ENCODE peak calls at places on chromosome 14, in five cellular contexts. Q is A549, B is OCI-LY7, C is WERI-Rb-1, R is B cell. S is an unnamed sample.

GRCh38 chr14:20441466-20441865 is 5.5 kb upstream of the KLHL33 start:
- DNase-seq in R (no peak), B (no peak), Q (no peak), C (no peak), S (no peak)

GRCh38 chr14:91801358-91801757 is 66.0 kb downstream of the TC2N start:
- DNase-seq in R (no peak), C (no peak), B (no peak), Q (no peak), S (no peak)

GRCh38 chr14:37194698-37195097 is 3.0 kb upstream of the MIPOL1 start:
- DNase-seq in R (no peak), B (no peak), C (no peak), Q (no peak), S (no peak)

GRCh38 chr14:43901950-43902349 is 605.1 kb downstream of the FSCB start:
- DNase-seq in B (no peak), Q (no peak), R (no peak), C (no peak), S (no peak)

GRCh38 chr14:94328196-94328595 is 5.1 kb upstream of the SERPINA6 start:
- DNase-seq in R (no peak), B (no peak), Q (no peak), C (no peak), S (no peak)

GRCh38 chr14:71932229-71932951 is at the start of gene RGS6:
- DNase-seq in Q (no peak), R (no peak), C (peak; percentile 59), B (no peak), S (peak; percentile 78)

GRCh38 chr14:67285876-67286452 is 44.7 kb downstream of the PALS1 start:
- DNase-seq in R (no peak), B (peak; percentile 54), Q (peak; percentile 30), C (no peak), S (peak; percentile 33)

GRCh38 chr14:93709249-93709648 is 79.0 kb downstream of the PRIMA1 start:
- DNase-seq in Q (no peak), B (no peak), R (no peak), C (no peak), S (no peak)

GRCh38 chr14:69891422-69891821 is 12.2 kb downstream of the SMOC1 start:
- DNase-seq in B (no peak), C (no peak), R (no peak), Q (no peak), S (no peak)

GRCh38 chr14:69886843-69887242 is 7.6 kb downstream of the SMOC1 start:
- DNase-seq in R (no peak), Q (no peak), C (no peak), B (no peak), S (no peak)

GRCh38 chr14:69882915-69883314 is 3.7 kb downstream of the SMOC1 start:
- DNase-seq in Q (no peak), R (no peak), B (no peak), C (no peak), S (no peak)

GRCh38 chr14:69882086-69882864 is 3.1 kb downstream of the SMOC1 start:
- DNase-seq in Q (no peak), B (no peak), R (no peak), C (peak; percentile 51), S (no peak)

DNA sequence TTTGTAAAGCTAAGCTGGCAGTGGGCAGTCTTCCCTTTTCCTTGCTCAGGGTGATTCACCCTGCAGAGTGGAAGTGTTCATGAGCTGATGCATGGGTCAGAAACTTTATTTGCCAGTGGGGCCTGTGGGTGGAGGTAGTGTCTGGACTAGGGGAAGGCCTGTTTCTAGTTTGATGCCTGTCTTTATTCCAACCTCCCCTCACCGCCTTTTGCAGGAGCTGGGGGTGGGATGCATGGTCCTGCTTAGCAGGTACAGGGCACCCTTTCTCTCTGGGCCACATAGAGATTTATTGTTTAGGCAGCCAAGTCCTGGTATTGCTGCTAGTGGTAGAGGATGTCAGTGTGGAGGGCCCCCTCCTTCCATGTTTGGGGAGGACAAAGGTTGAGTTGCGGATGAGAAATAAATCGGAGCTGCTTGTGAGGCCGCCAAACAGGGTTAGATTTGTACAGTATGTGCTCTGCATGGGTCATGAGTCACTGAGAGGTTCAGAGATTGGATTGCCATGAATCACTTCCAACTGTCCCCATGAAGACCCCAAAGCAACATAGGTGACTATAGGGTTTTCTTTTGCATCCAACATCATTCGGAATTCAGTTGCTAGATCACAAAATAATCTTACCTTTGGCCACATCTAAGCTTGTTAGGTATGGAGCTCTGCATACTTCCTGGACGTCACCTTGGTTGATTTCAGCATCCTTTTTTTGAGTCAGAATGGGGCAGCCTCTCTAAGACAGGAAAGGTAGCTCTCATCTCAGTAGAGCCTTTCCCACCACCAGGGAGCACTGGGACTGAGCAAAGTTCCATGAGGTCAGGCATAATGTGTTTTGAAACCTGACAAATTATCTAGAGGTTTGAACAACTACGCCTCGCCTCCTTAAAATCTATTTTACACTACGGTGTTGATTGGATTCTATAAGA is 8.8 kb downstream of the SMOC1 start:
- DNase-seq in B (no peak), C (no peak), Q (no peak), R (no peak), S (no peak)
- TF ChIP-seq CTCF in B (no peak), C (no peak), Q (no peak), R (no peak), S (no peak)

GRCh38 chr14:106518054-106518943 is 991.9 kb downstream of the TMEM121 start:
- DNase-seq in B (peak; percentile 14), R (peak; percentile 83), Q (no peak), C (peak; percentile 11), S (peak; percentile 41)
- TF ChIP-seq CTCF in B (peak; percentile 42), R (peak; percentile 73), Q (no peak), C (peak; percentile 56), S (peak; percentile 63)

GRCh38 chr14:102785598-102785963 is 8.3 kb downstream of the TRAF3 start:
- DNase-seq in B (no peak), Q (no peak), R (no peak), C (no peak), S (peak; percentile 9)
- TF ChIP-seq CTCF in B (peak; percentile 16), Q (no peak), R (no peak), C (peak; percentile 22), S (no peak)

GRCh38 chr14:74921987-74922751 is 891 bp downstream of the RPS6KL1 start:
- DNase-seq in Q (no peak), B (no peak), C (no peak), R (no peak), S (peak; percentile 19)

GRCh38 chr14:74924061-74924460 is 1.0 kb upstream of the RPS6KL1 start:
- DNase-seq in B (no peak), C (no peak), Q (no peak), R (no peak), S (no peak)

GRCh38 chr14:74921053-74921620 is 1.9 kb downstream of the RPS6KL1 start:
- DNase-seq in Q (no peak), R (no peak), B (no peak), C (no peak), S (no peak)

GRCh38 chr14:74920281-74920680 is 2.8 kb downstream of the RPS6KL1 start:
- DNase-seq in B (no peak), R (no peak), Q (no peak), C (no peak), S (no peak)

DNA sequence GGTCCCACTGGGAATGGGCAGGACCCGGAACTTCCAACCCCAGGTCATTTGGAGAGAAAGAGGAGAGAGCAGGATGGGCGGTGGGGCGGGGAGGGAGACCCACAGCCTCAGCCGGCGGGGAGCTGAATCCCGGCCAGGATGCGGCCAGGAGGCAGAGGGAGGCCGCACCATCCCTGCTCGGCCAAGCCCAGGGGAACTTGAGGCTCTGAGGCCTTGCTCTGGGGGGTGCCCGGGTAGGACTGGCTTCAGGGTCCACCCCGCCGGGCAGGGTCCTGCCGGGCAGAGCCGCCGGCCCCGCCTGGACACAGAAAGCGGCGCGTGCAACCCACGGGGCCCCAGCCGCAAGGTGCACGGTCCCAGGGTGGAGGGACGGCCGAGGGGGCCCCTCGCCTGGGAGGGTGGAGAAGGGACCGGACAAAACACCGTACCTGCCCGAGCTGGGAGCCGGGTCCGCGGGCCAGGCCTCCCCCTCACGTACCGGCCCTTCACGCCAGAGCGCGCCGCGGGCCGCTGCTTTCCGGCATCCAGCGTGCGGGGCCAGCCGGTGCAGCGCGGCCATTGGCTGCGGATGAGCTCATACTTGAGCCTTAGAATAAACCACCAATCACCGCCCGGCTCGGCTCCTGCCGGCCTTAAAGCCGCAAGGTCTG is at the start of gene RPS6KL1:
- DNase-seq in B (peak; percentile 88), R (peak; percentile 63), Q (peak; percentile 80), C (peak; percentile 92), S (peak; percentile 93)
- TF ChIP-seq CTCF in B (no peak), R (no peak), Q (no peak), C (no peak), S (no peak)

DNA sequence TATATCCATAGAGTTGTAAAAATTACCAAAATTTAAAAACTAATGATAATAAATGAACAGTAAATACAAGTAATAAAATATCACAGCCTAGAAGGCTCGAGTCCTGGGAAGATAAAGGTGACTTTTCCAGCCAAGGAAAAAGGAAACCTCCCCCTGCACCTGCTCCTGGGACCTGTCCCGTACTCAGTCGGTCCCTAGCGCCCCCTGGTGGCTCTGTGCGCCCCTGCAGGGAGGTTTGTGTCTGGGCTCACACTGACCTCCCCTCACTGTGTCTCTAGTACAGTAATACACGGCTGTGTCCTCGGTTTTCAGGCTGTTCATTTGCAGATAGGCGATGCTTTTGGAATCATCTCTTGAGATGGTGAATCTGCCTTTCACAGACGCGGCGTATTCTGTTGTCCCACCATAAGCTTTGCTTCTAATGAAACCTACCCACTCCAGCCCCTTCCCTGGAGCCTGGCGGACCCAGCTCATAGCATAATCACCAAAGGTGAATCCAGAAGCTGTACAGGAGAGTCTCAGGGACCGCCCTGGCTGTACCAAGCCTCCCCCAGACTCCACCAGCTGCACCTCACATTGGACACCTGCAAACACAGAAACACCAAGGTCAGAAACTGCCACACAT is 1030.4 kb downstream of the TMEM121 start:
- DNase-seq in R (peak; percentile 83), B (peak; percentile 66), C (peak; percentile 69), Q (no peak), S (peak; percentile 37)
- TF ChIP-seq CTCF in R (peak; percentile 85), B (peak; percentile 78), C (peak; percentile 79), Q (no peak), S (peak; percentile 83)

GRCh38 chr14:47490766-47491165 is 184.6 kb downstream of the MDGA2 start:
- DNase-seq in R (no peak), C (no peak), B (no peak), Q (no peak), S (no peak)

GRCh38 chr14:47490353-47490752 is 185.1 kb downstream of the MDGA2 start:
- DNase-seq in B (no peak), C (no peak), Q (no peak), R (no peak), S (no peak)

DNA sequence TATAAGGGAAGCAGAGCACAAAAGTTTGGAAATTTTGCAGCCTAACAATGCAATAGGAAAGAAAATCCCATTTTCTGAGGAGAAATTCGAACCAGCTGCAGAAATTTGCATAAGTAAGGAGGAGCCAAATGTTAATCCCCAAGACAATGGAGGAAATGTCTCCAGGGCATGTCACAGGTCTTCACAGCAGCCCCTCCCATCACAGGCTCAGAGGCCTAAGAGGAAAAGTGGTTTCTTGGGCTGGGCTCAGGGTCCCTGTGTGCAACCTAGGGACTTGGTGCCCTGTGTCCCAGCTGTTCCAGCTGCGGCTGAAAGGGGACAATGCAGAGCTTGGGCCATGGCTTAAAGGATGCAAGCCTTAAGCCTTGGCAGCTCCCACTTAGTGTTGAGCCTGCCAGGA is 190.0 kb downstream of the MDGA2 start:
- DNase-seq in C (no peak), B (no peak), R (no peak), Q (no peak), S (no peak)
- TF ChIP-seq CTCF in C (no peak), B (no peak), R (no peak), Q (no peak), S (no peak)

DNA sequence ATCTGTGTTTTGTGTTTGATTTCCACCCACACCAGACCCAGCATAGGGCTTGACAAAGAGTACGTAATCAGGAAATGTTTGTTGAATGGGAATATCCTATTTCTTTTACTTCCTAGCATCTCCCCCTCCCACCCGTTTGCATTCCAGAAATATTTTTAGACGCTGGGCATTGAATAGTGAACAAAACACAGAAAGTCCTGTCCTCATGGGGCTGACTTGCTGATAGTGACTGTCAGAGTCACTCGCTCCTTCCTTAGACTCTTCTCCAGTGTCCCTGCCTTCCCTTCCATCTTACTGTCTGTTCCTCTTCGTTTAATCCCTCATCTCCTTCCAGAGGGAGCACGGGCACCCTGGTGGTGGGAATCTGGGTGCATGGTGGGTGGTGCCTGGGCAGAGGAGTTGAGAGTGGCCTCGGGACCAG is 53.6 kb downstream of the SLC25A47 start:
- DNase-seq in B (no peak), C (no peak), R (no peak), Q (peak; percentile 82), S (no peak)
- TF ChIP-seq CTCF in B (peak; percentile 14), C (peak; percentile 20), R (no peak), Q (no peak), S (no peak)